ENCODE peak calls at places on chromosomes 1 and 21, in ten cellular contexts. One of them, this sample, is unnamed.

GRCh38 chr1:39128959-39129358 is 75.5 kb upstream of the MACF1 start:
- DNase-seq in adipocyte: no peak
- DNase-seq in stimulated activated CD4-positive, alpha-beta T cell treated with anti-CD3 and anti-CD28 coated beads, Interleukin-2, amount 100 ng/mL, for 48 hours: no peak
- DNase-seq in neural crest cell: no peak
- DNase-seq in uterus: no peak
- DNase-seq in EL: no peak
- DNase-seq in tibial nerve: no peak
- DNase-seq in renal cortical epithelial cell: peak
- DNase-seq in GDM1: no peak
- DNase-seq in substantia nigra: no peak
- DNase-seq in this sample: no peak

GRCh38 chr1:201346337-201346939 is 31.0 kb downstream of the TNNT2 start:
- DNase-seq in adipocyte: peak
- DNase-seq in stimulated activated CD4-positive, alpha-beta T cell treated with anti-CD3 and anti-CD28 coated beads, Interleukin-2, amount 100 ng/mL, for 48 hours: peak
- DNase-seq in neural crest cell: peak
- DNase-seq in uterus: no peak
- DNase-seq in EL: peak
- DNase-seq in tibial nerve: no peak
- DNase-seq in renal cortical epithelial cell: peak
- DNase-seq in GDM1: no peak
- DNase-seq in substantia nigra: no peak
- DNase-seq in this sample: peak

GRCh38 chr1:100881687-100882086 is 13.0 kb downstream of the EXTL2 start:
- DNase-seq in adipocyte: no peak
- DNase-seq in stimulated activated CD4-positive, alpha-beta T cell treated with anti-CD3 and anti-CD28 coated beads, Interleukin-2, amount 100 ng/mL, for 48 hours: no peak
- DNase-seq in neural crest cell: no peak
- DNase-seq in uterus: no peak
- DNase-seq in EL: no peak
- DNase-seq in tibial nerve: no peak
- DNase-seq in renal cortical epithelial cell: no peak
- DNase-seq in GDM1: no peak
- DNase-seq in substantia nigra: no peak
- DNase-seq in this sample: no peak

GRCh38 chr1:172874950-172875349 is 175.8 kb downstream of the TNFSF18 start:
- DNase-seq in adipocyte: no peak
- DNase-seq in stimulated activated CD4-positive, alpha-beta T cell treated with anti-CD3 and anti-CD28 coated beads, Interleukin-2, amount 100 ng/mL, for 48 hours: no peak
- DNase-seq in neural crest cell: no peak
- DNase-seq in uterus: no peak
- DNase-seq in EL: peak
- DNase-seq in tibial nerve: no peak
- DNase-seq in renal cortical epithelial cell: no peak
- DNase-seq in GDM1: no peak
- DNase-seq in substantia nigra: no peak
- DNase-seq in this sample: no peak

GRCh38 chr1:150995896-150996295 is 10.8 kb downstream of the MINDY1 start:
- DNase-seq in adipocyte: peak
- DNase-seq in stimulated activated CD4-positive, alpha-beta T cell treated with anti-CD3 and anti-CD28 coated beads, Interleukin-2, amount 100 ng/mL, for 48 hours: no peak
- DNase-seq in neural crest cell: peak
- DNase-seq in uterus: peak
- DNase-seq in EL: peak
- DNase-seq in tibial nerve: no peak
- DNase-seq in renal cortical epithelial cell: no peak
- DNase-seq in GDM1: no peak
- DNase-seq in substantia nigra: peak
- DNase-seq in this sample: peak

GRCh38 chr1:5971471-5972197 is 20.6 kb downstream of the NPHP4 start:
- DNase-seq in adipocyte: no peak
- DNase-seq in stimulated activated CD4-positive, alpha-beta T cell treated with anti-CD3 and anti-CD28 coated beads, Interleukin-2, amount 100 ng/mL, for 48 hours: no peak
- DNase-seq in neural crest cell: no peak
- DNase-seq in uterus: no peak
- DNase-seq in EL: no peak
- DNase-seq in tibial nerve: no peak
- DNase-seq in renal cortical epithelial cell: no peak
- DNase-seq in GDM1: no peak
- DNase-seq in substantia nigra: no peak
- DNase-seq in this sample: no peak

GRCh38 chr1:210707300-210707699 is 378.6 kb downstream of the HHAT start:
- DNase-seq in adipocyte: no peak
- DNase-seq in stimulated activated CD4-positive, alpha-beta T cell treated with anti-CD3 and anti-CD28 coated beads, Interleukin-2, amount 100 ng/mL, for 48 hours: no peak
- DNase-seq in neural crest cell: no peak
- DNase-seq in uterus: no peak
- DNase-seq in EL: no peak
- DNase-seq in tibial nerve: no peak
- DNase-seq in renal cortical epithelial cell: no peak
- DNase-seq in GDM1: no peak
- DNase-seq in substantia nigra: no peak
- DNase-seq in this sample: no peak

GRCh38 chr1:78716186-78716585 is 66.6 kb downstream of the IFI44 start:
- DNase-seq in adipocyte: peak
- DNase-seq in stimulated activated CD4-positive, alpha-beta T cell treated with anti-CD3 and anti-CD28 coated beads, Interleukin-2, amount 100 ng/mL, for 48 hours: no peak
- DNase-seq in neural crest cell: no peak
- DNase-seq in uterus: no peak
- DNase-seq in EL: peak
- DNase-seq in tibial nerve: no peak
- DNase-seq in renal cortical epithelial cell: peak
- DNase-seq in GDM1: no peak
- DNase-seq in substantia nigra: no peak
- DNase-seq in this sample: no peak

GRCh38 chr1:43414634-43415223 is 25.0 kb downstream of the SZT2 start:
- DNase-seq in adipocyte: peak
- DNase-seq in stimulated activated CD4-positive, alpha-beta T cell treated with anti-CD3 and anti-CD28 coated beads, Interleukin-2, amount 100 ng/mL, for 48 hours: peak
- DNase-seq in neural crest cell: peak
- DNase-seq in uterus: peak
- DNase-seq in EL: peak
- DNase-seq in tibial nerve: peak
- DNase-seq in renal cortical epithelial cell: peak
- DNase-seq in GDM1: peak
- DNase-seq in substantia nigra: peak
- DNase-seq in this sample: peak

GRCh38 chr1:62311473-62311943 is 7.7 kb downstream of the KANK4 start:
- DNase-seq in adipocyte: no peak
- DNase-seq in stimulated activated CD4-positive, alpha-beta T cell treated with anti-CD3 and anti-CD28 coated beads, Interleukin-2, amount 100 ng/mL, for 48 hours: no peak
- DNase-seq in neural crest cell: no peak
- DNase-seq in uterus: no peak
- DNase-seq in EL: no peak
- DNase-seq in tibial nerve: no peak
- DNase-seq in renal cortical epithelial cell: peak
- DNase-seq in GDM1: no peak
- DNase-seq in substantia nigra: no peak
- DNase-seq in this sample: no peak

GRCh38 chr1:107787299-107787698 is 177.7 kb downstream of the VAV3 start:
- DNase-seq in adipocyte: no peak
- DNase-seq in stimulated activated CD4-positive, alpha-beta T cell treated with anti-CD3 and anti-CD28 coated beads, Interleukin-2, amount 100 ng/mL, for 48 hours: peak
- DNase-seq in neural crest cell: no peak
- DNase-seq in uterus: no peak
- DNase-seq in EL: no peak
- DNase-seq in tibial nerve: no peak
- DNase-seq in renal cortical epithelial cell: no peak
- DNase-seq in GDM1: peak
- DNase-seq in substantia nigra: no peak
- DNase-seq in this sample: no peak

GRCh38 chr1:68201546-68202238 is 30.6 kb downstream of the WLS start:
- DNase-seq in adipocyte: peak
- DNase-seq in stimulated activated CD4-positive, alpha-beta T cell treated with anti-CD3 and anti-CD28 coated beads, Interleukin-2, amount 100 ng/mL, for 48 hours: no peak
- DNase-seq in neural crest cell: no peak
- DNase-seq in uterus: no peak
- DNase-seq in EL: no peak
- DNase-seq in tibial nerve: no peak
- DNase-seq in renal cortical epithelial cell: no peak
- DNase-seq in GDM1: no peak
- DNase-seq in substantia nigra: no peak
- DNase-seq in this sample: no peak

GRCh38 chr21:28900481-28900880 is 92.2 kb downstream of the LTN1 start:
- DNase-seq in adipocyte: no peak
- DNase-seq in stimulated activated CD4-positive, alpha-beta T cell treated with anti-CD3 and anti-CD28 coated beads, Interleukin-2, amount 100 ng/mL, for 48 hours: no peak
- DNase-seq in neural crest cell: no peak
- DNase-seq in uterus: no peak
- DNase-seq in EL: no peak
- DNase-seq in tibial nerve: no peak
- DNase-seq in renal cortical epithelial cell: no peak
- DNase-seq in GDM1: no peak
- DNase-seq in substantia nigra: no peak
- DNase-seq in this sample: peak

GRCh38 chr1:38730511-38731397 is 128.8 kb downstream of the RRAGC start:
- DNase-seq in adipocyte: peak
- DNase-seq in stimulated activated CD4-positive, alpha-beta T cell treated with anti-CD3 and anti-CD28 coated beads, Interleukin-2, amount 100 ng/mL, for 48 hours: no peak
- DNase-seq in neural crest cell: no peak
- DNase-seq in uterus: no peak
- DNase-seq in EL: peak
- DNase-seq in tibial nerve: no peak
- DNase-seq in renal cortical epithelial cell: peak
- DNase-seq in GDM1: no peak
- DNase-seq in substantia nigra: no peak
- DNase-seq in this sample: no peak

GRCh38 chr1:183019860-183020259 is 3.4 kb upstream of the LAMC1 start:
- DNase-seq in adipocyte: peak
- DNase-seq in stimulated activated CD4-positive, alpha-beta T cell treated with anti-CD3 and anti-CD28 coated beads, Interleukin-2, amount 100 ng/mL, for 48 hours: no peak
- DNase-seq in neural crest cell: no peak
- DNase-seq in uterus: no peak
- DNase-seq in EL: no peak
- DNase-seq in tibial nerve: no peak
- DNase-seq in renal cortical epithelial cell: peak
- DNase-seq in GDM1: no peak
- DNase-seq in substantia nigra: no peak
- DNase-seq in this sample: peak

GRCh38 chr1:162701286-162701685 is 69.0 kb downstream of the DDR2 start:
- DNase-seq in adipocyte: no peak
- DNase-seq in stimulated activated CD4-positive, alpha-beta T cell treated with anti-CD3 and anti-CD28 coated beads, Interleukin-2, amount 100 ng/mL, for 48 hours: no peak
- DNase-seq in neural crest cell: no peak
- DNase-seq in uterus: no peak
- DNase-seq in EL: no peak
- DNase-seq in tibial nerve: no peak
- DNase-seq in renal cortical epithelial cell: no peak
- DNase-seq in GDM1: no peak
- DNase-seq in substantia nigra: no peak
- DNase-seq in this sample: no peak

GRCh38 chr1:93749487-93749886 is 67.8 kb upstream of the BCAR3 start:
- DNase-seq in adipocyte: no peak
- DNase-seq in stimulated activated CD4-positive, alpha-beta T cell treated with anti-CD3 and anti-CD28 coated beads, Interleukin-2, amount 100 ng/mL, for 48 hours: no peak
- DNase-seq in neural crest cell: no peak
- DNase-seq in uterus: no peak
- DNase-seq in EL: no peak
- DNase-seq in tibial nerve: no peak
- DNase-seq in renal cortical epithelial cell: no peak
- DNase-seq in GDM1: no peak
- DNase-seq in substantia nigra: no peak
- DNase-seq in this sample: no peak

GRCh38 chr21:45390121-45390751 is 14.7 kb upstream of the COL18A1 start:
- DNase-seq in adipocyte: no peak
- DNase-seq in stimulated activated CD4-positive, alpha-beta T cell treated with anti-CD3 and anti-CD28 coated beads, Interleukin-2, amount 100 ng/mL, for 48 hours: no peak
- DNase-seq in neural crest cell: no peak
- DNase-seq in uterus: peak
- DNase-seq in EL: no peak
- DNase-seq in tibial nerve: no peak
- DNase-seq in renal cortical epithelial cell: no peak
- DNase-seq in GDM1: no peak
- DNase-seq in substantia nigra: no peak
- DNase-seq in this sample: no peak

GRCh38 chr1:229835226-229835625 is 209.2 kb downstream of the URB2 start:
- DNase-seq in adipocyte: no peak
- DNase-seq in stimulated activated CD4-positive, alpha-beta T cell treated with anti-CD3 and anti-CD28 coated beads, Interleukin-2, amount 100 ng/mL, for 48 hours: no peak
- DNase-seq in neural crest cell: no peak
- DNase-seq in uterus: no peak
- DNase-seq in EL: no peak
- DNase-seq in tibial nerve: no peak
- DNase-seq in renal cortical epithelial cell: no peak
- DNase-seq in GDM1: no peak
- DNase-seq in substantia nigra: no peak
- DNase-seq in this sample: no peak

GRCh38 chr21:35840197-35840799 is 220.0 kb downstream of the SETD4 start:
- DNase-seq in adipocyte: peak
- DNase-seq in stimulated activated CD4-positive, alpha-beta T cell treated with anti-CD3 and anti-CD28 coated beads, Interleukin-2, amount 100 ng/mL, for 48 hours: peak
- DNase-seq in neural crest cell: peak
- DNase-seq in uterus: peak
- DNase-seq in EL: peak
- DNase-seq in tibial nerve: peak
- DNase-seq in renal cortical epithelial cell: peak
- DNase-seq in GDM1: peak
- DNase-seq in substantia nigra: peak
- DNase-seq in this sample: peak

GRCh38 chr1:19825298-19825697 is 10.2 kb upstream of the RNF186 start:
- DNase-seq in adipocyte: no peak
- DNase-seq in stimulated activated CD4-positive, alpha-beta T cell treated with anti-CD3 and anti-CD28 coated beads, Interleukin-2, amount 100 ng/mL, for 48 hours: no peak
- DNase-seq in neural crest cell: no peak
- DNase-seq in uterus: no peak
- DNase-seq in EL: no peak
- DNase-seq in tibial nerve: no peak
- DNase-seq in renal cortical epithelial cell: no peak
- DNase-seq in GDM1: no peak
- DNase-seq in substantia nigra: no peak
- DNase-seq in this sample: peak

GRCh38 chr1:37807220-37807554 is 403 bp upstream of the C1orf122 start:
- DNase-seq in adipocyte: no peak
- DNase-seq in stimulated activated CD4-positive, alpha-beta T cell treated with anti-CD3 and anti-CD28 coated beads, Interleukin-2, amount 100 ng/mL, for 48 hours: no peak
- DNase-seq in neural crest cell: no peak
- DNase-seq in uterus: no peak
- DNase-seq in EL: no peak
- DNase-seq in tibial nerve: no peak
- DNase-seq in renal cortical epithelial cell: no peak
- DNase-seq in GDM1: no peak
- DNase-seq in substantia nigra: no peak
- DNase-seq in this sample: no peak

GRCh38 chr21:45826733-45827692 is 154.6 kb upstream of the COL6A1 start:
- DNase-seq in adipocyte: no peak
- DNase-seq in stimulated activated CD4-positive, alpha-beta T cell treated with anti-CD3 and anti-CD28 coated beads, Interleukin-2, amount 100 ng/mL, for 48 hours: no peak
- DNase-seq in neural crest cell: no peak
- DNase-seq in uterus: no peak
- DNase-seq in EL: no peak
- DNase-seq in tibial nerve: no peak
- DNase-seq in renal cortical epithelial cell: no peak
- DNase-seq in GDM1: no peak
- DNase-seq in substantia nigra: no peak
- DNase-seq in this sample: no peak

GRCh38 chr1:46134660-46135331 is 2.4 kb upstream of the PIK3R3 start:
- DNase-seq in adipocyte: peak
- DNase-seq in stimulated activated CD4-positive, alpha-beta T cell treated with anti-CD3 and anti-CD28 coated beads, Interleukin-2, amount 100 ng/mL, for 48 hours: no peak
- DNase-seq in neural crest cell: no peak
- DNase-seq in uterus: no peak
- DNase-seq in EL: peak
- DNase-seq in tibial nerve: no peak
- DNase-seq in renal cortical epithelial cell: peak
- DNase-seq in GDM1: no peak
- DNase-seq in substantia nigra: no peak
- DNase-seq in this sample: no peak

GRCh38 chr1:208525417-208525816 is 281.2 kb upstream of the PLXNA2 start:
- DNase-seq in adipocyte: no peak
- DNase-seq in stimulated activated CD4-positive, alpha-beta T cell treated with anti-CD3 and anti-CD28 coated beads, Interleukin-2, amount 100 ng/mL, for 48 hours: no peak
- DNase-seq in neural crest cell: no peak
- DNase-seq in uterus: no peak
- DNase-seq in EL: no peak
- DNase-seq in tibial nerve: no peak
- DNase-seq in renal cortical epithelial cell: peak
- DNase-seq in GDM1: no peak
- DNase-seq in substantia nigra: no peak
- DNase-seq in this sample: no peak

GRCh38 chr1:153526132-153526543 is 9.7 kb downstream of the S100A6 start:
- DNase-seq in adipocyte: no peak
- DNase-seq in stimulated activated CD4-positive, alpha-beta T cell treated with anti-CD3 and anti-CD28 coated beads, Interleukin-2, amount 100 ng/mL, for 48 hours: no peak
- DNase-seq in neural crest cell: no peak
- DNase-seq in uterus: no peak
- DNase-seq in EL: no peak
- DNase-seq in tibial nerve: no peak
- DNase-seq in renal cortical epithelial cell: no peak
- DNase-seq in GDM1: no peak
- DNase-seq in substantia nigra: no peak
- DNase-seq in this sample: no peak

GRCh38 chr1:1360511-1361169 is 2.3 kb upstream of the MXRA8 start:
- DNase-seq in adipocyte: peak
- DNase-seq in stimulated activated CD4-positive, alpha-beta T cell treated with anti-CD3 and anti-CD28 coated beads, Interleukin-2, amount 100 ng/mL, for 48 hours: no peak
- DNase-seq in neural crest cell: no peak
- DNase-seq in uterus: peak
- DNase-seq in EL: peak
- DNase-seq in tibial nerve: peak
- DNase-seq in renal cortical epithelial cell: peak
- DNase-seq in GDM1: no peak
- DNase-seq in substantia nigra: no peak
- DNase-seq in this sample: no peak

GRCh38 chr1:51956528-51957509 is 33.7 kb downstream of the RAB3B start:
- DNase-seq in adipocyte: peak
- DNase-seq in stimulated activated CD4-positive, alpha-beta T cell treated with anti-CD3 and anti-CD28 coated beads, Interleukin-2, amount 100 ng/mL, for 48 hours: no peak
- DNase-seq in neural crest cell: no peak
- DNase-seq in uterus: no peak
- DNase-seq in EL: peak
- DNase-seq in tibial nerve: no peak
- DNase-seq in renal cortical epithelial cell: peak
- DNase-seq in GDM1: peak
- DNase-seq in substantia nigra: no peak
- DNase-seq in this sample: no peak

This sample was measured in SK-MEL-5.